ENCODE peak calls at places on chromosomes 12 and 14, in five cellular contexts. Z, O, I, U and E are unnamed samples.

GRCh38 chr12:1429980-1430379 is 164.4 kb downstream of the FBXL14 start:
- DNase-seq in Z (no peak), O (peak), I (no peak), U (no peak), E (no peak)

GRCh38 chr12:54587315-54587821 is 1.1 kb downstream of the PPP1R1A start:
- DNase-seq in Z (no peak), O (no peak), I (no peak), U (no peak), E (peak)

GRCh38 chr14:76595266-76595665 is 166.0 kb upstream of the VASH1 start:
- DNase-seq in Z (no peak), O (no peak), I (no peak), U (no peak), E (no peak)

GRCh38 chr12:54980341-54980740 is 4.2 kb downstream of the TESPA1 start:
- DNase-seq in Z (peak), O (no peak), I (no peak), U (no peak), E (no peak)

GRCh38 chr14:77864085-77864484 is 64.2 kb downstream of the ADCK1 start:
- DNase-seq in Z (no peak), O (no peak), I (no peak), U (no peak), E (no peak)

GRCh38 chr14:74879427-74880180 is 2.1 kb upstream of the DLST start:
- DNase-seq in Z (no peak), O (no peak), I (no peak), U (no peak), E (peak)

GRCh38 chr12:50620050-50620974 is 115.5 kb downstream of the DIP2B start:
- DNase-seq in Z (no peak), O (peak), I (no peak), U (peak), E (no peak)

GRCh38 chr12:112418596-112419268 is at the start of gene PTPN11:
- DNase-seq in Z (peak), O (peak), I (peak), U (peak), E (peak)

GRCh38 chr12:19282133-19282532 is 152.6 kb downstream of the PLEKHA5 start:
- DNase-seq in Z (no peak), O (no peak), I (no peak), U (no peak), E (no peak)

GRCh38 chr12:51960488-51960887 is 9.0 kb downstream of the ACVR1B start:
- DNase-seq in Z (no peak), O (no peak), I (no peak), U (no peak), E (no peak)

GRCh38 chr12:39127401-39127800 is 222.0 kb upstream of the CPNE8 start:
- DNase-seq in Z (no peak), O (no peak), I (no peak), U (no peak), E (peak)

GRCh38 chr12:24574538-24574937 is 374.4 kb downstream of the BCAT1 start:
- DNase-seq in Z (no peak), O (no peak), I (no peak), U (no peak), E (no peak)

GRCh38 chr12:19234171-19234704 is 104.7 kb downstream of the PLEKHA5 start:
- DNase-seq in Z (no peak), O (peak), I (no peak), U (no peak), E (no peak)

GRCh38 chr12:115710104-115710564 is 567.4 kb downstream of the MED13L start:
- DNase-seq in Z (no peak), O (peak), I (no peak), U (no peak), E (no peak)

GRCh38 chr12:103841690-103842584 is 903 bp upstream of the NT5DC3 start:
- DNase-seq in Z (peak), O (peak), I (peak), U (peak), E (peak)

GRCh38 chr14:75990297-75990696 is 4.7 kb downstream of the IFT43 start:
- DNase-seq in Z (no peak), O (no peak), I (no peak), U (no peak), E (no peak)

GRCh38 chr14:48473944-48474343 is 798.5 kb upstream of the MDGA2 start:
- DNase-seq in Z (no peak), O (no peak), I (no peak), U (no peak), E (no peak)

GRCh38 chr12:31732926-31733548 is 4.2 kb upstream of the AMN1 start:
- DNase-seq in Z (no peak), O (peak), I (no peak), U (no peak), E (peak)

GRCh38 chr12:48970702-48971334 is 717 bp downstream of the WNT10B start:
- DNase-seq in Z (no peak), O (no peak), I (no peak), U (no peak), E (no peak)

GRCh38 chr12:68445836-68446235 is 113.7 kb upstream of the MDM1 start:
- DNase-seq in Z (no peak), O (peak), I (no peak), U (no peak), E (no peak)

GRCh38 chr14:56359245-56359644 is 220.4 kb upstream of the TMEM260 start:
- DNase-seq in Z (no peak), O (peak), I (no peak), U (no peak), E (no peak)

GRCh38 chr14:104937161-104937560 is 12.5 kb downstream of the PLD4 start:
- DNase-seq in Z (no peak), O (no peak), I (no peak), U (no peak), E (no peak)

GRCh38 chr12:28092396-28092795 is 97.9 kb upstream of the CCDC91 start:
- DNase-seq in Z (no peak), O (no peak), I (no peak), U (no peak), E (no peak)

GRCh38 chr12:68294246-68294645 is 37.9 kb downstream of the MDM1 start:
- DNase-seq in Z (no peak), O (peak), I (no peak), U (no peak), E (no peak)

GRCh38 chr12:12540261-12541013 is 22.2 kb downstream of the DUSP16 start:
- DNase-seq in Z (no peak), O (no peak), I (no peak), U (no peak), E (no peak)

GRCh38 chr12:133106253-133106652 is 23.8 kb downstream of the ZNF891 start:
- DNase-seq in Z (no peak), O (peak), I (no peak), U (no peak), E (no peak)

GRCh38 chr14:100022772-100023451 is 42.3 kb upstream of the EVL start:
- DNase-seq in Z (no peak), O (peak), I (no peak), U (peak), E (no peak)

GRCh38 chr12:118398878-118399277 is 22.5 kb downstream of the SUDS3 start:
- DNase-seq in Z (no peak), O (peak), I (no peak), U (no peak), E (no peak)

GRCh38 chr12:69008510-69008909 is 75.5 kb upstream of the CPM start:
- DNase-seq in Z (no peak), O (no peak), I (no peak), U (no peak), E (no peak)

GRCh38 chr14:66380143-66380542 is 106.0 kb upstream of the CCDC196 start:
- DNase-seq in Z (no peak), O (no peak), I (no peak), U (no peak), E (no peak)

GRCh38 chr14:40981247-40981646 is 625.4 kb upstream of the LRFN5 start:
- DNase-seq in Z (no peak), O (no peak), I (no peak), U (no peak), E (no peak)

GRCh38 chr14:33679461-33680225 is 271.2 kb downstream of the EGLN3 start:
- DNase-seq in Z (no peak), O (peak), I (no peak), U (no peak), E (no peak)

GRCh38 chr14:99548285-99548684 is 55.7 kb downstream of the CCDC85C start:
- DNase-seq in Z (no peak), O (no peak), I (no peak), U (no peak), E (no peak)

GRCh38 chr12:49609875-49610154 is 4.4 kb upstream of the FAM186B start:
- DNase-seq in Z (no peak), O (peak), I (no peak), U (no peak), E (no peak)